ENCODE peak calls at places on chromosomes 2 and 18, in six cellular contexts. One of them, this sample, is unnamed.

GRCh38 chr18:6022089-6022444 is 126.7 kb upstream of the TMEM200C start:
- DNase-seq in Peyer's patch: no peak
- DNase-seq in HepG2: no peak
- DNase-seq in testis: no peak
- DNase-seq in prostate gland: no peak
- DNase-seq in H54: no peak
- DNase-seq in this sample: no peak

GRCh38 chr18:58856881-58857280 is 7.8 kb upstream of the ZNF532 start:
- DNase-seq in Peyer's patch: no peak
- DNase-seq in HepG2: no peak
- DNase-seq in testis: no peak
- DNase-seq in prostate gland: no peak
- DNase-seq in H54: no peak
- DNase-seq in this sample: no peak

GRCh38 chr2:236711440-236711839 is 141.8 kb downstream of the ACKR3 start:
- DNase-seq in Peyer's patch: no peak
- DNase-seq in HepG2: no peak
- DNase-seq in testis: peak; percentile 21
- DNase-seq in prostate gland: no peak
- DNase-seq in H54: peak; percentile 65
- DNase-seq in this sample: no peak

GRCh38 chr18:62088146-62088545 is 98.7 kb downstream of the PIGN start:
- DNase-seq in Peyer's patch: no peak
- DNase-seq in HepG2: no peak
- DNase-seq in testis: no peak
- DNase-seq in prostate gland: no peak
- DNase-seq in H54: no peak
- DNase-seq in this sample: no peak

GRCh38 chr2:25286723-25287483 is 54.8 kb downstream of the DNMT3A start:
- DNase-seq in Peyer's patch: no peak
- DNase-seq in HepG2: no peak
- DNase-seq in testis: no peak
- DNase-seq in prostate gland: no peak
- DNase-seq in H54: no peak
- DNase-seq in this sample: no peak

GRCh38 chr2:127578411-127578810 is 42.9 kb downstream of the MYO7B start:
- DNase-seq in Peyer's patch: no peak
- DNase-seq in HepG2: no peak
- DNase-seq in testis: no peak
- DNase-seq in prostate gland: no peak
- DNase-seq in H54: no peak
- DNase-seq in this sample: no peak

GRCh38 chr2:37855283-37856041 is 69.6 kb upstream of the RMDN2 start:
- DNase-seq in Peyer's patch: no peak
- DNase-seq in HepG2: no peak
- DNase-seq in testis: no peak
- DNase-seq in prostate gland: peak; percentile 22
- DNase-seq in H54: no peak
- DNase-seq in this sample: no peak

GRCh38 chr18:8162797-8163196 is 446.4 kb upstream of the RAB12 start:
- DNase-seq in Peyer's patch: no peak
- DNase-seq in HepG2: no peak
- DNase-seq in testis: no peak
- DNase-seq in prostate gland: peak; percentile 84
- DNase-seq in H54: no peak
- DNase-seq in this sample: no peak

GRCh38 chr2:171550613-171551012 is 28.3 kb downstream of the CYBRD1 start:
- DNase-seq in Peyer's patch: no peak
- DNase-seq in HepG2: no peak
- DNase-seq in testis: no peak
- DNase-seq in prostate gland: no peak
- DNase-seq in H54: no peak
- DNase-seq in this sample: no peak

GRCh38 chr2:171595456-171595855 is 73.2 kb downstream of the CYBRD1 start:
- DNase-seq in Peyer's patch: no peak
- DNase-seq in HepG2: no peak
- DNase-seq in testis: no peak
- DNase-seq in prostate gland: no peak
- DNase-seq in H54: no peak
- DNase-seq in this sample: no peak

GRCh38 chr2:118584877-118585276 is 262.6 kb downstream of the EN1 start:
- DNase-seq in Peyer's patch: no peak
- DNase-seq in HepG2: no peak
- DNase-seq in testis: no peak
- DNase-seq in prostate gland: no peak
- DNase-seq in H54: no peak
- DNase-seq in this sample: no peak

GRCh38 chr18:42030586-42031182 is 75.7 kb downstream of the PIK3C3 start:
- DNase-seq in Peyer's patch: no peak
- DNase-seq in HepG2: peak; percentile 16
- DNase-seq in testis: peak; percentile 21
- DNase-seq in prostate gland: no peak
- DNase-seq in H54: no peak
- DNase-seq in this sample: no peak

GRCh38 chr2:54657664-54658083 is 65.8 kb upstream of the EML6 start:
- DNase-seq in Peyer's patch: no peak
- DNase-seq in HepG2: peak; percentile 62
- DNase-seq in testis: peak; percentile 70
- DNase-seq in prostate gland: peak; percentile 71
- DNase-seq in H54: peak; percentile 42
- DNase-seq in this sample: peak; percentile 31

GRCh38 chr18:47749195-47749973 is 181.1 kb downstream of the SMAD2 start:
- DNase-seq in Peyer's patch: peak; percentile 86
- DNase-seq in HepG2: peak; percentile 27
- DNase-seq in testis: peak; percentile 83
- DNase-seq in prostate gland: peak; percentile 51
- DNase-seq in H54: peak; percentile 66
- DNase-seq in this sample: peak; percentile 89

GRCh38 chr18:48902023-48902855 is 48.5 kb downstream of the SMAD7 start:
- DNase-seq in Peyer's patch: peak; percentile 78
- DNase-seq in HepG2: peak; percentile 86
- DNase-seq in testis: peak; percentile 79
- DNase-seq in prostate gland: peak; percentile 56
- DNase-seq in H54: peak; percentile 76
- DNase-seq in this sample: no peak

GRCh38 chr2:120821446-120822160 is 85.9 kb downstream of the GLI2 start:
- DNase-seq in Peyer's patch: peak; percentile 24
- DNase-seq in HepG2: no peak
- DNase-seq in testis: peak; percentile 54
- DNase-seq in prostate gland: no peak
- DNase-seq in H54: no peak
- DNase-seq in this sample: no peak

GRCh38 chr2:208781166-208781565 is 374.6 kb downstream of the PTH2R start:
- DNase-seq in Peyer's patch: no peak
- DNase-seq in HepG2: no peak
- DNase-seq in testis: peak; percentile 14
- DNase-seq in prostate gland: no peak
- DNase-seq in H54: no peak
- DNase-seq in this sample: no peak

GRCh38 chr2:236714061-236714460 is 144.4 kb downstream of the ACKR3 start:
- DNase-seq in Peyer's patch: no peak
- DNase-seq in HepG2: no peak
- DNase-seq in testis: no peak
- DNase-seq in prostate gland: no peak
- DNase-seq in H54: no peak
- DNase-seq in this sample: no peak

GRCh38 chr18:48340502-48340901 is 68.7 kb downstream of the ZBTB7C start:
- DNase-seq in Peyer's patch: no peak
- DNase-seq in HepG2: no peak
- DNase-seq in testis: peak; percentile 56
- DNase-seq in prostate gland: no peak
- DNase-seq in H54: no peak
- DNase-seq in this sample: no peak

GRCh38 chr18:69484699-69485396 is 84.2 kb downstream of the DOK6 start:
- DNase-seq in Peyer's patch: no peak
- DNase-seq in HepG2: peak; percentile 22
- DNase-seq in testis: no peak
- DNase-seq in prostate gland: no peak
- DNase-seq in H54: no peak
- DNase-seq in this sample: no peak

GRCh38 chr2:232242316-232242715 is 136.2 kb upstream of the ALPP start:
- DNase-seq in Peyer's patch: no peak
- DNase-seq in HepG2: no peak
- DNase-seq in testis: no peak
- DNase-seq in prostate gland: no peak
- DNase-seq in H54: no peak
- DNase-seq in this sample: no peak

GRCh38 chr2:235005603-235006259 is 53.9 kb downstream of the SH3BP4 start:
- DNase-seq in Peyer's patch: peak; percentile 70
- DNase-seq in HepG2: peak; percentile 98
- DNase-seq in testis: peak; percentile 90
- DNase-seq in prostate gland: peak; percentile 78
- DNase-seq in H54: no peak
- DNase-seq in this sample: no peak

GRCh38 chr2:102021776-102022175 is 30.0 kb downstream of the IL1R2 start:
- DNase-seq in Peyer's patch: no peak
- DNase-seq in HepG2: no peak
- DNase-seq in testis: no peak
- DNase-seq in prostate gland: no peak
- DNase-seq in H54: no peak
- DNase-seq in this sample: no peak

GRCh38 chr2:25014631-25015030 is 27.2 kb upstream of the EFR3B start:
- DNase-seq in Peyer's patch: no peak
- DNase-seq in HepG2: no peak
- DNase-seq in testis: no peak
- DNase-seq in prostate gland: no peak
- DNase-seq in H54: no peak
- DNase-seq in this sample: no peak

GRCh38 chr2:183029219-183029618 is 9.0 kb downstream of the NCKAP1 start:
- DNase-seq in Peyer's patch: no peak
- DNase-seq in HepG2: no peak
- DNase-seq in testis: no peak
- DNase-seq in prostate gland: no peak
- DNase-seq in H54: no peak
- DNase-seq in this sample: no peak

GRCh38 chr2:242015366-242016065 is 146.0 kb downstream of the RTP5 start:
- DNase-seq in Peyer's patch: no peak
- DNase-seq in HepG2: no peak
- DNase-seq in testis: no peak
- DNase-seq in prostate gland: no peak
- DNase-seq in H54: no peak
- DNase-seq in this sample: no peak
- TF ChIP-seq POLR2A in Peyer's patch: no peak
- TF ChIP-seq POLR2A in HepG2: no peak
- TF ChIP-seq POLR2A in testis: no peak
- TF ChIP-seq POLR2A in prostate gland: no peak
- TF ChIP-seq POLR2A in H54: no peak
- TF ChIP-seq POLR2A in this sample: no peak

GRCh38 chr2:201126308-201127127 is 10.6 kb downstream of the CFLAR start:
- DNase-seq in Peyer's patch: no peak
- DNase-seq in HepG2: no peak
- DNase-seq in testis: no peak
- DNase-seq in prostate gland: no peak
- DNase-seq in H54: no peak
- DNase-seq in this sample: no peak

GRCh38 chr2:201127570-201127969 is 11.6 kb downstream of the CFLAR start:
- DNase-seq in Peyer's patch: no peak
- DNase-seq in HepG2: no peak
- DNase-seq in testis: peak; percentile 86
- DNase-seq in prostate gland: no peak
- DNase-seq in H54: no peak
- DNase-seq in this sample: no peak

GRCh38 chr2:201127128-201127521 is 11.2 kb downstream of the CFLAR start:
- DNase-seq in Peyer's patch: no peak
- DNase-seq in HepG2: no peak
- DNase-seq in testis: no peak
- DNase-seq in prostate gland: no peak
- DNase-seq in H54: no peak
- DNase-seq in this sample: no peak

GRCh38 chr2:201130524-201131186 is 14.7 kb downstream of the CFLAR start:
- DNase-seq in Peyer's patch: no peak
- DNase-seq in HepG2: no peak
- DNase-seq in testis: no peak
- DNase-seq in prostate gland: no peak
- DNase-seq in H54: no peak
- DNase-seq in this sample: no peak

DNA sequence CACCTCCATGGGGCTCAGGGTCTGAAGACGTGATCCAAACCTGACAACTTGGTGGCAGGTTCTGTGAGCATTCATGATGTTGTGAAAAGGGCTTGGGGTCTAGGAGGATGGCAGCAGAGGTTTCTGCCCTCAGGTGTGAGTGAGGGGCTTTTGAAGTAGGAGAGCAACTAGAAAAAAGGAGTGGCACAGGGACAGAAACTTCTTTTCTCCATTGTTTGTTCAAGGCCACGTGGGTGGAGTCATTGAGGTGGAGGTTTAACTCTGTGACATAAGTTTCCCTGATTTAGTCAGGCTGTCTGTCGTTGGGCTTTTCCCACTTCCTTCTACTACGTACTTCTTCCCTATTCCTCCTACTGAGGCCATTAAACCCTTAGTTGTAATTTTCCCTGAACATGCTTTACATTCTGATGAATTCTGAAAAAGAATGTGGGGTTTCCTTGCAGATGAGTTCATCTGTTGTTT is 13.1 kb downstream of the CFLAR start:
- DNase-seq in Peyer's patch: no peak
- DNase-seq in HepG2: peak; percentile 78
- DNase-seq in testis: no peak
- DNase-seq in prostate gland: no peak
- DNase-seq in H54: no peak
- DNase-seq in this sample: no peak
- TF ChIP-seq POLR2A in Peyer's patch: no peak
- TF ChIP-seq POLR2A in HepG2: no peak
- TF ChIP-seq POLR2A in testis: no peak
- TF ChIP-seq POLR2A in prostate gland: peak; percentile 27
- TF ChIP-seq POLR2A in H54: no peak
- TF ChIP-seq POLR2A in this sample: peak; percentile 68

GRCh38 chr2:42793314-42794270 is 1.2 kb upstream of the HAAO start:
- DNase-seq in Peyer's patch: no peak
- DNase-seq in HepG2: no peak
- DNase-seq in testis: peak; percentile 54
- DNase-seq in prostate gland: peak; percentile 22
- DNase-seq in H54: no peak
- DNase-seq in this sample: no peak

GRCh38 chr2:42791606-42792005 is 777 bp downstream of the HAAO start:
- DNase-seq in Peyer's patch: no peak
- DNase-seq in HepG2: no peak
- DNase-seq in testis: no peak
- DNase-seq in prostate gland: no peak
- DNase-seq in H54: no peak
- DNase-seq in this sample: no peak

GRCh38 chr2:42792087-42792582 is 248 bp downstream of the HAAO start:
- DNase-seq in Peyer's patch: no peak
- DNase-seq in HepG2: no peak
- DNase-seq in testis: peak; percentile 23
- DNase-seq in prostate gland: peak; percentile 21
- DNase-seq in H54: no peak
- DNase-seq in this sample: no peak

GRCh38 chr2:42794271-42795046 is 2.1 kb upstream of the HAAO start:
- DNase-seq in Peyer's patch: peak; percentile 71
- DNase-seq in HepG2: peak; percentile 86
- DNase-seq in testis: no peak
- DNase-seq in prostate gland: no peak
- DNase-seq in H54: no peak
- DNase-seq in this sample: no peak

GRCh38 chr2:42792583-42793313 is at the start of gene HAAO:
- DNase-seq in Peyer's patch: peak; percentile 92
- DNase-seq in HepG2: peak; percentile 91
- DNase-seq in testis: peak; percentile 46
- DNase-seq in prostate gland: no peak
- DNase-seq in H54: no peak
- DNase-seq in this sample: peak; percentile 51
- TF ChIP-seq POLR2A in Peyer's patch: peak; percentile 95
- TF ChIP-seq POLR2A in HepG2: no peak
- TF ChIP-seq POLR2A in testis: no peak
- TF ChIP-seq POLR2A in prostate gland: no peak
- TF ChIP-seq POLR2A in H54: no peak
- TF ChIP-seq POLR2A in this sample: no peak

GRCh38 chr2:64646007-64646880 is 7.5 kb downstream of the SERTAD2 start:
- DNase-seq in Peyer's patch: peak; percentile 90
- DNase-seq in HepG2: peak; percentile 63
- DNase-seq in testis: peak; percentile 95
- DNase-seq in prostate gland: peak; percentile 85
- DNase-seq in H54: no peak
- DNase-seq in this sample: no peak
- TF ChIP-seq POLR2A in Peyer's patch: no peak
- TF ChIP-seq POLR2A in HepG2: no peak
- TF ChIP-seq POLR2A in testis: no peak
- TF ChIP-seq POLR2A in prostate gland: no peak
- TF ChIP-seq POLR2A in H54: no peak
- TF ChIP-seq POLR2A in this sample: no peak